ENCODE peak calls at places on chromosome 12, in ten cellular contexts. I, D, L, V, U, Z, C, T, J and Y are unnamed samples.

GRCh38 chr12:91204416-91204815 is 21.8 kb upstream of the DCN start:
- DNase-seq in V (no peak), I (no peak), Z (no peak), C (no peak), U (no peak), J (peak; percentile 38), T (no peak), D (no peak), L (no peak), Y (no peak)

GRCh38 chr12:55820679-55821078 is 2.8 kb downstream of the ORMDL2 start:
- DNase-seq in J (peak; percentile 59), L (no peak), D (peak; percentile 22), T (peak; percentile 31), Z (no peak), C (no peak), U (no peak), V (no peak), I (no peak), Y (no peak)

GRCh38 chr12:22334696-22335290 is at the start of gene ST8SIA1:
- DNase-seq in D (peak; percentile 7), I (no peak), C (peak; percentile 49), L (peak; percentile 73), V (peak; percentile 68), T (no peak), J (peak; percentile 44), Z (no peak), U (no peak), Y (peak; percentile 54)

GRCh38 chr12:78797201-78797931 is 67.2 kb upstream of the SYT1 start:
- DNase-seq in I (no peak), V (no peak), U (no peak), C (no peak), J (peak; percentile 42), D (no peak), Z (peak; percentile 82), T (peak; percentile 72), L (no peak), Y (no peak)

GRCh38 chr12:48145981-48146380 is 11.3 kb downstream of the ASB8 start:
- DNase-seq in Z (no peak), J (no peak), T (no peak), D (no peak), U (no peak), I (no peak), V (no peak), C (no peak), L (no peak), Y (no peak)

GRCh38 chr12:115223322-115223721 is 539.3 kb upstream of the TBX3 start:
- DNase-seq in T (peak; percentile 87), I (peak; percentile 50), V (no peak), D (peak; percentile 14), U (no peak), L (no peak), Z (peak; percentile 84), C (peak; percentile 36), J (peak; percentile 80), Y (no peak)

GRCh38 chr12:128779901-128780300 is 43.9 kb downstream of the SLC15A4 start:
- DNase-seq in C (no peak), T (no peak), V (no peak), L (no peak), I (no peak), U (no peak), D (no peak), Z (no peak), J (no peak), Y (no peak)

GRCh38 chr12:12172106-12172511 is 94.7 kb downstream of the LRP6 start:
- DNase-seq in Z (peak; percentile 70), D (no peak), T (peak; percentile 42), U (peak; percentile 90), V (no peak), C (peak; percentile 13), I (no peak), L (no peak), J (peak; percentile 46), Y (no peak)

GRCh38 chr12:56878010-56878339 is 56.2 kb downstream of the SDR9C7 start:
- DNase-seq in J (no peak), I (no peak), C (no peak), L (no peak), V (no peak), U (no peak), T (no peak), Z (peak; percentile 6), D (peak; percentile 86), Y (no peak)

GRCh38 chr12:13044859-13045384 is 741 bp downstream of the FAM234B start:
- DNase-seq in U (no peak), C (no peak), Z (peak; percentile 3), T (peak; percentile 7), I (no peak), L (no peak), D (no peak), V (no peak), J (peak; percentile 51), Y (no peak)

GRCh38 chr12:107635139-107635538 is 50.5 kb upstream of the PWP1 start:
- DNase-seq in C (no peak), D (no peak), I (no peak), U (no peak), L (peak; percentile 25), Z (peak; percentile 53), V (peak; percentile 81), J (no peak), T (no peak), Y (no peak)

GRCh38 chr12:14840616-14841015 is 2.7 kb downstream of the ART4 start:
- DNase-seq in C (peak; percentile 24), T (peak; percentile 14), D (peak; percentile 58), L (no peak), I (no peak), U (no peak), J (no peak), Z (no peak), V (no peak), Y (no peak)

GRCh38 chr12:14843425-14843887 is at the start of gene ART4:
- DNase-seq in C (no peak), Z (no peak), I (no peak), U (no peak), J (no peak), V (no peak), T (no peak), D (peak; percentile 71), L (no peak), Y (no peak)

GRCh38 chr12:14839262-14839661 is 4.1 kb downstream of the ART4 start:
- DNase-seq in I (no peak), U (no peak), V (no peak), J (no peak), L (no peak), D (no peak), Z (no peak), T (no peak), C (no peak), Y (no peak)

GRCh38 chr12:14842315-14842714 is 1.0 kb downstream of the ART4 start:
- DNase-seq in Z (no peak), L (no peak), D (peak; percentile 36), J (no peak), T (no peak), I (no peak), U (no peak), C (no peak), V (no peak), Y (no peak)

DNA sequence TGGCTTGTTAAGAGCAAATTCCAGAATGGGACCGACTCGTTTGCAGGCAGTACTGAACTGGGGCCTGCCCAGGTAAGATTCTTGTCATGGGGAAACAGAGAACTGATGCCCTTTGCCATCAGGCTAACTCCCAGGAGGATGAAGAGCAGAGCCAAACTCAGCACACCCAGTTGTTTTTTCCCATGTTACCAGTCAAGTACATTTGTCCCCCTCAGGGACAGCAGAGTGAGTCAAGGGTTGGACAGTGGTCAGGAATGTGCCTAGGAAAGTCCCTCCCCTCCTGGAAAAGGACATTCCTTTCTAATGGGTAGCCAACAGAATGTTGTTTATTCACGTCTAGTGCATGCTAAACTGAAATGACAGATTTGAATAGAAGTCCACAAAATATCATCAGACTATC is 1.6 kb downstream of the ART4 start:
- DNase-seq in D (peak; percentile 85), V (no peak), T (peak; percentile 79), Z (peak; percentile 78), J (peak; percentile 61), L (no peak), U (no peak), C (peak; percentile 33), I (peak; percentile 70), Y (no peak)
- H2AFZ ChIP-seq in D (peak overlapping the region; percentile 34), V (no peak overlapping the region), T (no peak overlapping the region), Z (no peak overlapping the region), J (no peak overlapping the region), L (no peak overlapping the region), U (no peak overlapping the region), C (no peak overlapping the region), I (peak overlapping the region; percentile 24), Y (no peak overlapping the region)

GRCh38 chr12:51700887-51701286 is 109.9 kb downstream of the SCN8A start:
- DNase-seq in T (no peak), D (no peak), V (no peak), U (no peak), C (no peak), J (no peak), I (no peak), Z (no peak), L (no peak), Y (no peak)
- H3K27ac ChIP-seq in T (no peak overlapping the region), D (no peak overlapping the region), V (no peak overlapping the region), U (no peak overlapping the region), C (no peak overlapping the region), J (no peak overlapping the region), I (no peak overlapping the region), Z (no peak overlapping the region), L (no peak overlapping the region), Y (no peak overlapping the region)

GRCh38 chr12:49925433-49926194 is 21.9 kb upstream of the FAIM2 start:
- DNase-seq in T (no peak), V (peak; percentile 25), L (no peak), U (no peak), I (no peak), Z (no peak), D (no peak), C (no peak), J (no peak), Y (no peak)
- H2AFZ ChIP-seq in T (no peak overlapping the region), V (no peak overlapping the region), L (no peak overlapping the region), U (no peak overlapping the region), I (no peak overlapping the region), Z (no peak overlapping the region), D (no peak overlapping the region), C (no peak overlapping the region), J (no peak overlapping the region), Y (no peak overlapping the region)

GRCh38 chr12:49622501-49623141 is 740 bp upstream of the PRPF40B start:
- DNase-seq in V (peak; percentile 64), D (no peak), T (no peak), J (peak; percentile 76), L (peak; percentile 58), C (peak; percentile 40), Z (peak; percentile 33), U (peak; percentile 55), I (peak; percentile 39), Y (no peak)
- H3K27ac ChIP-seq in V (no peak overlapping the region), D (peak overlapping the region; percentile 65), T (peak overlapping the region; percentile 45), J (peak overlapping the region; percentile 52), L (no peak overlapping the region), C (peak overlapping the region; percentile 92), Z (peak overlapping the region; percentile 34), U (peak overlapping the region; percentile 75), I (peak overlapping the region; percentile 56), Y (peak overlapping the region; percentile 29)

DNA sequence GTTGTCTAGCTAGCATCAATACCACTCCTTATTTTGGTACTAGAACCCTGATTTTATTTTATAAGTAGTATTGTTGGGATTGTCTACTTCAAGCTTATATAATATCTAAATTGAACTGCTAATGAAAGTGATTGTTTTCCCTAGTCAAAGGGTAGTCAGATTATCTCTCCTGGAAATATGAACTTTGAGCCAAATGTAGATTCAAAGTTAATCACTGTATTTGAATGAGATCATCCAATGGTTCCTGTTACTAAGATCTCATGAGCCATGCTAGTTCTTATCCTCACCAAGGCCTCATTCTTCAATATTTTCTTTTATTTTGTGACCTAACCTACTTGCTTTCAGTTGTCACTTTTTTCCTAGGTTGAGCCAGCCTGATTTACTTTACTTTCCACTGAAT is 276.7 kb downstream of the RASSF9 start:
- DNase-seq in Z (no peak), J (peak; percentile 20), C (no peak), V (no peak), L (no peak), I (no peak), D (no peak), U (no peak), T (peak; percentile 20), Y (no peak)
- H2AFZ ChIP-seq in Z (no peak overlapping the region), J (no peak overlapping the region), C (no peak overlapping the region), V (no peak overlapping the region), L (no peak overlapping the region), I (no peak overlapping the region), D (no peak overlapping the region), U (no peak overlapping the region), T (no peak overlapping the region), Y (no peak overlapping the region)